ENCODE peak calls at places on chromosomes 7 and 10, in six cellular contexts. M is cardiac muscle cell, H is GM23338, K is spleen, Y is upper lobe of right lung, F is MM.1S. V is an unnamed sample. For H3K4me1, the result is how much of the 10 kb centered on the place peaks cover.

GRCh38 chr7:27143022-27143949 is at the start of gene HOXA5:
- DNase-seq in M (no peak), K (peak), H (peak), Y (peak), F (no peak), V (peak)

GRCh38 chr7:17301491-17302101 is 3.1 kb downstream of the AHR start:
- DNase-seq in H (peak), Y (no peak), F (peak), K (no peak), M (peak), V (peak)

GRCh38 chr7:150379590-150380379 is 655 bp downstream of the ZNF775 start:
- DNase-seq in M (no peak), K (no peak), F (peak), Y (no peak), H (no peak), V (peak)

GRCh38 chr7:45882465-45882810 is 5.8 kb upstream of the IGFBP1 start:
- DNase-seq in Y (no peak), M (no peak), K (no peak), F (no peak), H (no peak), V (no peak)

GRCh38 chr7:82444220-82445049 is 858 bp upstream of the CACNA2D1 start:
- DNase-seq in F (peak), Y (peak), H (peak), K (peak), M (peak), V (peak)

GRCh38 chr7:70400829-70401380 is 731.0 kb upstream of the GALNT17 start:
- DNase-seq in K (no peak), M (no peak), H (no peak), Y (no peak), F (no peak), V (no peak)

GRCh38 chr10:107409517-107409916 is 245.0 kb upstream of the SORCS1 start:
- DNase-seq in K (no peak), H (peak), Y (no peak), M (peak), F (peak), V (peak)

GRCh38 chr10:49615213-49615612 is 1.4 kb downstream of the CHAT start:
- DNase-seq in M (no peak), F (no peak), Y (peak), H (no peak), K (peak), V (no peak)

GRCh38 chr7:55538538-55538937 is 33.8 kb downstream of the VOPP1 start:
- DNase-seq in F (no peak), M (no peak), H (no peak), Y (no peak), K (no peak), V (no peak)

GRCh38 chr7:107138696-107139420 is 29.9 kb upstream of the HBP1 start:
- DNase-seq in K (no peak), H (no peak), F (no peak), Y (no peak), M (no peak), V (no peak)

GRCh38 chr7:30142710-30143109 is 7.9 kb downstream of the MTURN start:
- DNase-seq in M (no peak), H (no peak), K (no peak), Y (peak), F (no peak), V (no peak)

GRCh38 chr10:71713135-71714040 is 6.2 kb downstream of the C10orf105 start:
- DNase-seq in M (no peak), K (peak), Y (peak), F (no peak), H (peak), V (peak)

GRCh38 chr10:88994034-88994433 is 3.4 kb downstream of the FAS start:
- DNase-seq in M (no peak), F (no peak), K (no peak), Y (no peak), H (no peak), V (no peak)

GRCh38 chr10:2111936-2112335 is 374.6 kb upstream of the ADARB2 start:
- DNase-seq in K (no peak), F (no peak), H (peak), M (no peak), Y (no peak), V (peak)

GRCh38 chr10:34449836-34450235 is 365.3 kb downstream of the PARD3 start:
- DNase-seq in M (no peak), Y (no peak), K (no peak), F (no peak), H (no peak), V (no peak)

GRCh38 chr7:2107386-2108085 is 125.2 kb downstream of the MAD1L1 start:
- DNase-seq in H (no peak), F (no peak), Y (no peak), K (no peak), M (no peak), V (peak)

GRCh38 chr7:132532237-132532734 is 44.0 kb downstream of the PLXNA4 start:
- DNase-seq in M (no peak), H (no peak), K (no peak), Y (no peak), F (no peak), V (no peak)

GRCh38 chr10:99966306-99966705 is 43.4 kb downstream of the DNMBP start:
- DNase-seq in H (no peak), K (no peak), Y (no peak), F (no peak), M (no peak), V (peak)

GRCh38 chr10:127600479-127600878 is 51.4 kb downstream of the NPS start:
- DNase-seq in H (peak), M (peak), K (no peak), Y (no peak), F (no peak), V (peak)

GRCh38 chr10:91247360-91248111 is 27.1 kb downstream of the PCGF5 start:
- DNase-seq in Y (no peak), F (no peak), K (no peak), H (peak), M (no peak), V (no peak)

DNA sequence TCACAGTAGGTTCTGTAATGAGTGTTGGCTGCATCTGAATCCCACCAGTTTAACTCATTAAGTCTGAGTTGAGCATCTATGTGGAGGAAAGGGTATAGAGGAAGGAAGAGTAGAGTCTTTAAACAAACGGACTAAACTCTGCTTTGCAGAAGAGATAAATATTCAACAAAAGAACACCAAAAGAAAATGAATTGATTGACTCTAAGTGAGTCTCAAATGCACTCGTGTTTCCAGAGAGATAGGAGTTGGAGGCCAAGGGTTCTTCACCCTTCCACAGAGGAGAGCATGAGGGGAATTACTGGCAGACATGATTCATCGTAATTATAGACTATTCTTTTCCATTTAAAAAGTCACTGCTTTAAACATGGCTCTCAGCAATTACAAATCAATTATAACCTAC is 56.3 kb downstream of the PLPP4 start:
- DNase-seq in K (no peak), H (no peak), Y (no peak), M (no peak), F (no peak), V (no peak)
- H3K4me3 ChIP-seq in K (no peak), H (no peak), Y (no peak), M (no peak), F (no peak), V (no peak)

GRCh38 chr7:33040803-33041516 is 21.6 kb downstream of the NT5C3A start:
- DNase-seq in F (peak), Y (no peak), H (no peak), K (no peak), M (peak), V (no peak)
- H3K27ac ChIP-seq in F (peak), Y (peak), H (no peak), K (peak), M (peak), V (no peak)

GRCh38 chr10:31001740-31002139 is 29.9 kb downstream of the ZNF438 start:
- DNase-seq in K (no peak), F (no peak), Y (no peak), M (no peak), H (no peak), V (no peak)
- H3K4me1 ChIP-seq in K (half or more), F (under half), Y (under half), M (under half), H (under half), V (under half)

DNA sequence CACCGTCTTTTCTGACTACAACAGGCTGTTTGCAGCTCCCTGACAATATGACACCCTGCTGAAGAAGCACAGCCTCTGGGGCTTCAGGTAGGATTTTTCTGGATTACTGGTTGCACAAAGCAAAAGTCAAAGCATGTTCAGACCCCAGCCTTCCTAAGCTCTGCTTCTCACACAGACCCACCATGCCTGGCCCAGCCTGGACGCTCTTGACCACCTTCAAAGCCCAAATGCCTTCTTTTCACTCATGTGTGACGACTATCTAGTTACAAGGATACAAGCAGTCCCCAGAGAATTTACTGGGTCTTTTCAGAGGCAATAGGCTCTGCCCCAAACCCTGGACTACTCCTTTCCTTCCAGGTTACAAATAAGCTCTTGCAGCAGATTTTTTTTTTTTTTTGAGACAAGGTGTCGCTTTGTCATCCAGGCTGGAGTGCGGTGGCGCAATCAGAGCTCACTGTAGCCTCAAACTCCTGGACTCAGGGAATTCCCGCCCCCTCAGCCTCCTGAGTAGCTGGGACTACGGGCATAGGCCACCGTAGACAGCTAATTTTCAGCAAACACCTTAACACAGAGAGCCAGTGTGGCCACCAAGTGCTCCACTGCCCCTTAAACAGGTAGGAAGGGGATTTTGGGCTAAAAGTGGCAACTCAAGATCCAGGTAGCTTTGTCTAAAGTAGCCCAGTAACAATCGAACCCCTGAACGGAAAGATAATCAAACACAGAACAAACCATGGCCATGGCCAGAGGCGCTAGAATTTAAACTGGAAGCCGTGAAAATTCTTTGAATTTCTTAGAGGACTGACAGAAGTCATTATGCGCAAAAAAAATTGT is 16.2 kb downstream of the SVIL start:
- DNase-seq in Y (peak), H (peak), M (no peak), F (no peak), K (no peak), V (peak)
- H3K4me3 ChIP-seq in Y (no peak), H (no peak), M (no peak), F (no peak), K (no peak), V (peak)

V was measured in SJCRH30.